ENCODE peak calls at places on chromosomes 12 and 14, in six cellular contexts. G is natural killer cell, O is RWPE1, A is mucosa of descending colon, Q is WERI-Rb-1, B is A549. M is an unnamed sample.

GRCh38 chr14:97250925-97251324 is 453.7 kb downstream of the VRK1 start:
- DNase-seq in O (no peak), G (no peak), B (no peak), Q (no peak), A (no peak), M (no peak)

GRCh38 chr14:96711559-96712267 is 85.5 kb upstream of the VRK1 start:
- DNase-seq in B (no peak), G (no peak), O (no peak), Q (no peak), A (no peak), M (no peak)

GRCh38 chr12:34287986-34288962 is 266.0 kb downstream of the ALG10 start:
- DNase-seq in G (peak; percentile 3), B (no peak), A (no peak), O (no peak), Q (no peak), M (peak; percentile 29)

GRCh38 chr14:76500011-76500410 is 124.1 kb downstream of the ESRRB start:
- DNase-seq in Q (no peak), A (no peak), B (no peak), G (no peak), O (peak; percentile 17), M (peak; percentile 42)

GRCh38 chr12:88063375-88063774 is 34.2 kb upstream of the C12orf50 start:
- DNase-seq in O (no peak), Q (no peak), B (no peak), A (no peak), G (no peak), M (no peak)

GRCh38 chr12:94271351-94271750 is 123.0 kb downstream of the PLXNC1 start:
- DNase-seq in A (no peak), Q (no peak), B (no peak), G (no peak), O (no peak), M (no peak)

GRCh38 chr12:19036673-19037357 is 92.7 kb upstream of the PLEKHA5 start:
- DNase-seq in B (no peak), O (no peak), G (no peak), Q (no peak), A (no peak), M (no peak)

GRCh38 chr12:108381793-108382436 is 42.8 kb upstream of the CMKLR1 start:
- DNase-seq in G (no peak), B (no peak), Q (no peak), A (no peak), O (peak; percentile 16), M (no peak)

GRCh38 chr14:73662439-73663056 is 17.8 kb downstream of the DNAL1 start:
- DNase-seq in A (no peak), Q (peak; percentile 31), B (peak; percentile 53), O (peak; percentile 71), G (no peak), M (no peak)

GRCh38 chr14:38039526-38039925 is 168.2 kb upstream of the SSTR1 start:
- DNase-seq in G (no peak), A (no peak), Q (no peak), B (no peak), O (no peak), M (no peak)

GRCh38 chr14:93674343-93674742 is 113.9 kb downstream of the PRIMA1 start:
- DNase-seq in Q (no peak), G (no peak), A (no peak), B (no peak), O (no peak), M (no peak)

GRCh38 chr12:43957732-43958131 is 121.9 kb downstream of the TMEM117 start:
- DNase-seq in G (no peak), Q (peak; percentile 22), B (peak; percentile 21), A (no peak), O (peak; percentile 46), M (no peak)

GRCh38 chr14:73771848-73772705 is 57.9 kb upstream of the PNMA1 start:
- DNase-seq in G (no peak), B (no peak), A (peak; percentile 90), Q (peak; percentile 66), O (peak; percentile 71), M (no peak)

GRCh38 chr14:66070542-66071319 is 415.4 kb upstream of the CCDC196 start:
- DNase-seq in G (peak; percentile 55), B (peak; percentile 55), Q (peak; percentile 80), A (no peak), O (peak; percentile 41), M (no peak)

GRCh38 chr14:104333903-104334811 is 195.8 kb downstream of the KIF26A start:
- DNase-seq in Q (no peak), A (peak; percentile 38), G (no peak), O (no peak), B (no peak), M (no peak)

GRCh38 chr12:195951-196350 is 18.0 kb downstream of the SLC6A12 start:
- DNase-seq in Q (no peak), B (no peak), O (no peak), A (no peak), G (no peak), M (no peak)

GRCh38 chr12:111438501-111438900 is 32.8 kb downstream of the SH2B3 start:
- DNase-seq in G (peak; percentile 66), B (no peak), Q (no peak), O (peak; percentile 64), A (peak; percentile 77), M (peak; percentile 88)

DNA sequence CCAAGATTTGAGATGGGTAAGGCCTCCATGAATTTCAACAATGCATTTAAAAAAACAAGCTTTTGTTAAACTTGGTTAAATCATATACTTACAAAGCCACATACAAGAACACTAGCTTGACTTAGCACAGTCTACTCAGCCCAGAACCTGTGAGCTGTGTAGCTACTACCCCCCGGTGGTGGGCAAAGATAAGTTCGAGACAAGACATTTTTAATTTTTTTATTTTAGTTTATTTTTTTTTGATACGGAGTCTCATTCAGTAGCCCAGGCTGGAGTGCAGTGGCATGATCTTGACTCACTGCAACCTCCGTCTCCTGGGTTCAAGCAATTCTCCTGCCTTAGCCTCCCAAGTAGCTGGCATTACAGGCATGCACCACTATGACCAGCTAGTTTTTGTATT is 3.7 kb upstream of the NECAP1 start:
- DNase-seq in G (no peak), Q (peak; percentile 64), B (no peak), O (peak; percentile 30), A (no peak), M (peak; percentile 54)
- TF ChIP-seq CTCF in G (peak; percentile 19), Q (peak; percentile 42), B (peak; percentile 37), O (no peak), A (no peak), M (peak; percentile 58)

DNA sequence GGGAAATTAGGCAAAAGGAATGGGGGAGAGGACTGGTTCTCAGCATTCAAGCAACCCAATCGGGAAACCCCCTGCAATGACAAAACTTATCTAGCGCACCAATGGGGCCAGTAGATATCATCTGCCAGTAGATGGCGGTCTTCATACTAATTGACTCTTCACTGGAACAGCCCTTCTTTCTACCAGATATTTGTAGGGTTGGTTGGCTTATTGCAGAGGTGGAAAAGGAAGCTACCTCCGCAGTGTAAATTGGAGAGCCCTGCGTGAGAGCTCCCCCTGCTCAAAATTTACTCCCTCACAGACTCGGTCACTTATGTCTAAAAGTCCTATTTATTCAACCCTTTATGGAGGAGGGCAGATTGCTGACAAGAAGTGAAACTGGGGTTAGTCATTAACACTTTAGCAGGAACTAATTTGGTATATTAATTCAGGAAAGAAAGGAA is 166.1 kb upstream of the CCND2 start:
- DNase-seq in Q (peak; percentile 25), A (no peak), G (peak; percentile 52), O (peak; percentile 48), B (peak; percentile 27), M (peak; percentile 68)
- TF ChIP-seq CTCF in Q (peak; percentile 61), A (peak; percentile 49), G (peak; percentile 75), O (no peak), B (peak; percentile 31), M (peak; percentile 83)

GRCh38 chr12:105261010-105261409 is 25.0 kb upstream of the APPL2 start:
- DNase-seq in B (no peak), G (no peak), A (no peak), O (no peak), Q (no peak), M (no peak)
- TF ChIP-seq CTCF in B (no peak), G (no peak), A (no peak), O (no peak), Q (no peak), M (no peak)

GRCh38 chr12:121981456-121981855 is 40.2 kb upstream of the BCL7A start:
- DNase-seq in O (no peak), Q (no peak), A (no peak), B (no peak), G (no peak), M (peak; percentile 38)
- TF ChIP-seq CTCF in O (no peak), Q (no peak), A (no peak), B (no peak), G (no peak), M (no peak)

DNA sequence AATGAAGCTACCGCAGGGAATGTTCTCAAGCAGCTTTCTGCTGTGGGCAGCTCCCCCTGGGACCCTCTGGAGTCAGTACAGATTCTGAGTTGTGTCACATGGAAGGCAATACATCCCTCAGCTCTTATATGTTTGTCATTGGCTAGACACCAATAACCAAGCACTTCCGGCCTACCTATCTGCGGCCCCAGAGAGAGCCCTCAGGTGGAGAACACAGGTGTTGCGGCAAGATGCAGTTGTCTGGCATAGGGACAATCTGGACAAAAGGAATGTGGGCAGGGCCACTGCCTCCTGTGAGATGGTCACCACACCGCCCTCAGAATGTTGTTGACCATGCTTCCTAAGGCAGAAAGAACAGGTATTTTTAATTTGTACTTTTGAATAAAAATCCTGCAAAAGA is 118.7 kb downstream of the BRMS1L start:
- DNase-seq in G (no peak), B (peak; percentile 31), A (no peak), Q (peak; percentile 74), O (peak; percentile 39), M (no peak)
- TF ChIP-seq CTCF in G (no peak), B (peak; percentile 13), A (no peak), Q (peak; percentile 68), O (no peak), M (no peak)

GRCh38 chr12:55072093-55072492 is 52.3 kb downstream of the NEUROD4 start:
- DNase-seq in O (peak; percentile 9), A (peak; percentile 54), B (peak; percentile 7), Q (peak; percentile 85), G (peak; percentile 44), M (peak; percentile 73)
- TF ChIP-seq CTCF in O (no peak), A (no peak), B (peak; percentile 50), Q (peak; percentile 90), G (peak; percentile 36), M (peak; percentile 74)

DNA sequence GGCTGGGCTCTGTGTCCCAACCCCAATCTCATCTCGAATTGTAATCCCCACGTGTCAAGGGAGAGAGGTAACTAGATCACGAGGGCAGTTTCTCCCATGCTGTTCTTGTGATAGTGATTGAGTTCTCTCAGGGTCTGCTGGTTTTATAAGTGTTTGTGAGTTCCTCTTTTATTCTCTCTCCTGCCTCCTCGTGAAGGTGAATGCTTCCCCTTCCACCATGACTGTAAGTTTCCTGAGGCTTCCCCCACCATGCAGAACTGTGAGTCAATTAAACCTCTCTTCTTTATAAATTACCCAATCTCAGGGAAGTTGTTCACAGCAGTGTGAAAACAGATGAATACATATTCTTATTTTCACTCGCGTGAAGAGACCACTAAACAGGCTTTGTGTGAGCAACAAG is 148.2 kb downstream of the TMEM30B start:
- DNase-seq in B (no peak), Q (no peak), G (no peak), O (no peak), A (no peak), M (no peak)
- TF ChIP-seq CTCF in B (no peak), Q (no peak), G (no peak), O (no peak), A (no peak), M (no peak)

M was measured in CD14-positive monocyte.